ENCODE peak calls at places on chromosomes 5 and 9, in eight cellular contexts. T is fibroblast of mammary gland, H is stomach, A is IMR-90, D is GM23248, P is DND-41, U is SJSA1, J is dorsolateral prefrontal cortex. W is an unnamed sample.

GRCh38 chr5:88979244-88979643 is 96.3 kb upstream of the MEF2C start:
- DNase-seq in T (peak), H (no peak), A (peak), D (peak), P (no peak), U (no peak), J (no peak), W (no peak)

GRCh38 chr5:137710086-137710485 is 25.8 kb downstream of the KLHL3 start:
- DNase-seq in T (peak), H (no peak), A (peak), D (peak), P (no peak), U (no peak), J (no peak), W (no peak)

GRCh38 chr5:109951348-109951747 is 261.6 kb downstream of the MAN2A1 start:
- DNase-seq in T (no peak), H (no peak), A (no peak), D (no peak), P (no peak), U (no peak), J (no peak), W (no peak)

GRCh38 chr5:129781594-129781993 is 33.7 kb downstream of the MINAR2 start:
- DNase-seq in T (no peak), H (no peak), A (no peak), D (no peak), P (no peak), U (no peak), J (no peak), W (no peak)

GRCh38 chr9:105757496-105758251 is 63.3 kb downstream of the TMEM38B start:
- DNase-seq in T (peak), H (no peak), A (no peak), D (peak), P (no peak), U (no peak), J (no peak), W (no peak)

GRCh38 chr9:90734631-90735030 is 67.0 kb upstream of the SYK start:
- DNase-seq in T (no peak), H (no peak), A (no peak), D (no peak), P (no peak), U (no peak), J (no peak), W (no peak)

GRCh38 chr9:20437466-20437865 is 184.8 kb downstream of the MLLT3 start:
- DNase-seq in T (peak), H (no peak), A (peak), D (peak), P (no peak), U (no peak), J (no peak), W (no peak)

GRCh38 chr5:139814704-139815280 is 19.2 kb downstream of the PSD2 start:
- DNase-seq in T (no peak), H (no peak), A (no peak), D (no peak), P (no peak), U (no peak), J (no peak), W (no peak)

GRCh38 chr5:28281381-28281780 is 1243.0 kb upstream of the CDH9 start:
- DNase-seq in T (peak), H (no peak), A (no peak), D (no peak), P (no peak), U (no peak), J (no peak), W (no peak)

GRCh38 chr9:123111977-123112869 is 78.8 kb downstream of the GPR21 start:
- DNase-seq in T (no peak), H (peak), A (no peak), D (no peak), P (no peak), U (no peak), J (peak), W (no peak)

GRCh38 chr9:120386390-120387131 is 193.4 kb downstream of the CDK5RAP2 start:
- DNase-seq in T (peak), H (peak), A (no peak), D (no peak), P (no peak), U (peak), J (no peak), W (no peak)

GRCh38 chr9:136847065-136847826 is 2.0 kb upstream of the PHPT1 start:
- DNase-seq in T (peak), H (peak), A (peak), D (peak), P (peak), U (no peak), J (no peak), W (no peak)

GRCh38 chr5:72402381-72402890 is 82.3 kb downstream of the PTCD2 start:
- DNase-seq in T (peak), H (no peak), A (peak), D (peak), P (no peak), U (peak), J (no peak), W (no peak)

GRCh38 chr9:113293285-113293874 is 9.8 kb downstream of the RNF183 start:
- DNase-seq in T (peak), H (no peak), A (peak), D (peak), P (no peak), U (no peak), J (no peak), W (peak)

GRCh38 chr5:179164331-179165311 is 104.4 kb downstream of the ZNF354C start:
- DNase-seq in T (no peak), H (no peak), A (no peak), D (no peak), P (no peak), U (no peak), J (peak), W (no peak)

GRCh38 chr5:483011-483410 is 40.0 kb downstream of the EXOC3 start:
- DNase-seq in T (no peak), H (no peak), A (no peak), D (no peak), P (no peak), U (no peak), J (no peak), W (no peak)

GRCh38 chr5:66427043-66427442 is 169.2 kb upstream of the MAST4 start:
- DNase-seq in T (no peak), H (no peak), A (no peak), D (no peak), P (no peak), U (no peak), J (no peak), W (no peak)

GRCh38 chr5:68130253-68130652 is 85.3 kb upstream of the PIK3R1 start:
- DNase-seq in T (no peak), H (no peak), A (no peak), D (no peak), P (no peak), U (no peak), J (no peak), W (no peak)

GRCh38 chr9:98807070-98807810 is at the start of gene GALNT12:
- DNase-seq in T (no peak), H (peak), A (no peak), D (peak), P (no peak), U (no peak), J (peak), W (no peak)

GRCh38 chr5:149028984-149029383 is 33.9 kb downstream of the SH3TC2 start:
- DNase-seq in T (peak), H (no peak), A (peak), D (peak), P (no peak), U (no peak), J (no peak), W (no peak)

GRCh38 chr5:94498199-94498598 is 120.2 kb downstream of the KIAA0825 start:
- DNase-seq in T (peak), H (no peak), A (no peak), D (no peak), P (no peak), U (no peak), J (no peak), W (no peak)

GRCh38 chr5:158429564-158429963 is 570.6 kb upstream of the CLINT1 start:
- DNase-seq in T (no peak), H (no peak), A (no peak), D (no peak), P (no peak), U (no peak), J (no peak), W (no peak)

GRCh38 chr9:112555844-112556482 is 69.3 kb downstream of the KIAA1958 start:
- DNase-seq in T (no peak), H (peak), A (no peak), D (no peak), P (no peak), U (no peak), J (no peak), W (no peak)

GRCh38 chr5:7015586-7016256 is 302.5 kb downstream of the TENT4A start:
- DNase-seq in T (no peak), H (no peak), A (no peak), D (no peak), P (no peak), U (no peak), J (no peak), W (no peak)

GRCh38 chr5:175867587-175868347 is 3.6 kb upstream of the CPLX2 start:
- DNase-seq in T (no peak), H (no peak), A (no peak), D (peak), P (peak), U (no peak), J (no peak), W (no peak)

GRCh38 chr9:118609355-118610044 is 759.7 kb downstream of the BRINP1 start:
- DNase-seq in T (peak), H (no peak), A (no peak), D (peak), P (no peak), U (peak), J (no peak), W (no peak)

GRCh38 chr5:31415009-31415923 is 116.6 kb downstream of the DROSHA start:
- DNase-seq in T (no peak), H (no peak), A (no peak), D (peak), P (no peak), U (no peak), J (no peak), W (no peak)

GRCh38 chr5:147346006-147346561 is 111.3 kb downstream of the STK32A start:
- DNase-seq in T (peak), H (no peak), A (no peak), D (no peak), P (no peak), U (no peak), J (no peak), W (no peak)

GRCh38 chr9:122366074-122366672 is 4.7 kb upstream of the PTGS1 start:
- DNase-seq in T (no peak), H (no peak), A (peak), D (no peak), P (no peak), U (no peak), J (no peak), W (no peak)

GRCh38 chr9:35645736-35646582 is 4.8 kb downstream of the SIT1 start:
- DNase-seq in T (no peak), H (peak), A (no peak), D (peak), P (peak), U (no peak), J (peak), W (no peak)

GRCh38 chr5:141050622-141051525 is at the start of gene PCDHB1:
- DNase-seq in T (no peak), H (no peak), A (no peak), D (no peak), P (no peak), U (no peak), J (no peak), W (no peak)
- H3K4me3 ChIP-seq in T (no peak), H (peak), A (peak), D (no peak), P (no peak), U (peak), J (peak), W (no peak)

GRCh38 chr5:133336969-133337410 is 275.4 kb downstream of the FSTL4 start:
- DNase-seq in T (no peak), H (no peak), A (no peak), D (no peak), P (no peak), U (no peak), J (no peak), W (no peak)
- H3K4me3 ChIP-seq in T (no peak), H (no peak), A (no peak), D (no peak), P (no peak), U (no peak), J (no peak), W (no peak)

DNA sequence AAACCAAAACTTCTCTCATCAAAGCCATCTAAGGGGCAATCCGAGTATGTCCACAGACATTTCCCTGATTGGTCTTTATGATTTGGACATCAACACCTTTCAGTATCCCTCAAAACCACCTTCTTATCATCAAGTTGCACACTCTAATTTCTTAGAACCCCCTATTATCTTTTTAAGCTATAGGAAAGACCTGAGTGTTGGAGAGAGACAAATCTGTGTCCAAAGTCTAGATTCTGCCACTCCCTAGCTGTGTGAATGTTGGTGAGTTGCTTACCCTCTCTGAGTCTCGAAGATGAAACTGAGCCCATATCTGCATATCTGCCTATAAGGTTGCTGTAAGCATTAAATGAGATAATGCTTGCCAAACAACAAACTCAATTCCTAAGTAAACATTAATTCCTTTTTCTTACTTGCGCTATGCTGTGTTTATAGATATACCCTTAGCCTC is 159.1 kb downstream of the DOCK8 start:
- DNase-seq in T (no peak), H (no peak), A (no peak), D (no peak), P (no peak), U (no peak), J (no peak), W (no peak)
- H3K4me3 ChIP-seq in T (no peak), H (no peak), A (no peak), D (no peak), P (no peak), U (no peak), J (no peak), W (no peak)

GRCh38 chr9:130542457-130543228 is 36.7 kb upstream of the FUBP3 start:
- DNase-seq in T (peak), H (no peak), A (no peak), D (peak), P (peak), U (no peak), J (no peak), W (no peak)
- H3K4me3 ChIP-seq in T (no peak), H (no peak), A (no peak), D (no peak), P (no peak), U (no peak), J (no peak), W (no peak)

GRCh38 chr5:176895829-176896228 is 3.3 kb downstream of the HK3 start:
- DNase-seq in T (no peak), H (no peak), A (no peak), D (no peak), P (no peak), U (no peak), J (no peak), W (no peak)
- H3K4me3 ChIP-seq in T (no peak), H (no peak), A (no peak), D (no peak), P (no peak), U (no peak), J (no peak), W (no peak)

DNA sequence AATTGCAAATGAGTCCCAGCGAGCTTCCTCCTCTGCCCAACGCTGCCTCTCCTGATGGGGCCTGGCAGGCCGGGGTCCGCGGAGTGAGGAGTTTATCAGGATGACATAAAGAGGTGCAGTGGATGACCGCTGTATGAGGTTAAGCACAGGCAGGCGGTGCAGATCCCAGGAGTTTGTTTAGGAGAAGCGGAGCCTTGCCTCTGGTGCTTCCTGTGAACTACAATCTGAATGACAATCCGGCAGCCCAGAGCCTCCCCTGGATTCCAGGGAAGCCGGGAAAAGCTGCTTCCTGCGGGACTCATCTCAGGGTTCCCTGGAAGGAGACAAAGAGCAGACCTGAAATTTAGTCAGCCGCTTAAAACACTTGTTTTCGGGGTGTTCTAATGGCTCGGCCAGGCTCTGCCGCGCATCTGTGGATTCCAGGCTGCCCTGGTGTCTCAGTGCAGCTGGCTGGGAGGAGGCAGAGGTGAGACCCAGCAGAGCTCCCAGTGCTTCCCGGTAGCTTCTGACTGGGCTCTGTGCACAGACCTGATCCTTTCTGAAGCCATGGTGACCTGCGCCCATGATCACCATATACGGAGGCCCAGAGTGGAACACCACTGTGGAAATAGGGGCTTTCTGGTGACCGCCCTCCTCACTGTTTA is 69.9 kb upstream of the IRX4 start:
- DNase-seq in T (no peak), H (no peak), A (no peak), D (no peak), P (no peak), U (no peak), J (no peak), W (no peak)
- H3K4me3 ChIP-seq in T (no peak), H (no peak), A (no peak), D (no peak), P (no peak), U (no peak), J (no peak), W (no peak)

GRCh38 chr9:38423273-38423938 is 848 bp downstream of the IGFBPL1 start:
- DNase-seq in T (no peak), H (no peak), A (no peak), D (no peak), P (no peak), U (no peak), J (no peak), W (no peak)
- H3K4me3 ChIP-seq in T (no peak), H (peak), A (peak), D (peak), P (no peak), U (no peak), J (peak), W (no peak)

DNA sequence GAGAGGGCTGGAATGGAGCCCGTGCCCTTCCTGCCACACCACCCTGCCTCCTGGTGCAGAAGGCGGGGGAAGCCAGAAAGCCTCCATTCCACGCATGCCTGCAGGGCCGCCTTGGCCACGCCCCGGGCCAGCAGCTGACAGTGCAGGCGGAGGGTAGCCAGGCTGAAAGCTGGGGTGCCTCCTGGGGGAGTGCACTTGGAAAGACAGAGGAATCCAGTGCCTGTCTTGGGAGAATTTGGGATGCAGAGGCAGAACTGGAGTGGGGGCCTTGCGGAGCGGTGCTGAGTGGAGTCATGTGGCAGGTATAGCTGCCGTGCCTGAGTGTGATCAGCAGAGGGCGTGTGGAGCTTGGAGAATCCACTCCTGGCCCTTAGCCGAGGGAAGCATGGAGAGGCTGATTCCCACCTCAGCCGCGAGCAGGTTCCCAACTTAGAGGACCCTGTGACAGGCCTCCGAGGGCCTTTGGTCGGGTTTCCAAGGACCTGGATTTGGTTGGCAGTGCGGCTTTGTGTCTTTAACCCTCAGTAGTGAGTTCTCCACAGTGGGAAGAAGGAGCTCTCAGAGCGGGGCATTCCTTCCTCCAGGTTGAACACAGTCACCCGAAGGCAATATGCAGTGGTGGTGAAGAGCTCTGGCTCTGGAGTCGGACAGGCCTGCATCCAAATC is 9.1 kb upstream of the URM1 start:
- DNase-seq in T (peak), H (peak), A (peak), D (peak), P (peak), U (peak), J (peak), W (peak)
- H3K4me3 ChIP-seq in T (peak), H (peak), A (peak), D (peak), P (no peak), U (peak), J (peak), W (peak)

GRCh38 chr9:8382777-8383527 is 583.4 kb upstream of the DMAC1 start:
- DNase-seq in T (no peak), H (no peak), A (no peak), D (no peak), P (no peak), U (no peak), J (no peak), W (no peak)
- H3K4me3 ChIP-seq in T (no peak), H (no peak), A (no peak), D (no peak), P (no peak), U (no peak), J (no peak), W (no peak)

W was measured in HFF-Myc.